ENCODE peak calls at places on chromosomes 5 and 9, in four cellular contexts. M, F, G and N are unnamed samples.

GRCh38 chr5:158812381-158812780 is 287.3 kb downstream of the EBF1 start:
- DNase-seq in M (peak; percentile 71), F (peak; percentile 25), G (no peak), N (peak; percentile 83)

GRCh38 chr9:21778300-21778699 is 24.1 kb upstream of the MTAP start:
- DNase-seq in G (no peak), M (no peak), F (no peak), N (no peak)

GRCh38 chr5:82861705-82862104 is 215.5 kb downstream of the TMEM167A start:
- DNase-seq in G (no peak), M (no peak), F (no peak), N (no peak)

GRCh38 chr5:126746290-126746689 is 30.6 kb upstream of the LMNB1 start:
- DNase-seq in G (no peak), M (no peak), F (no peak), N (no peak)

GRCh38 chr5:98604301-98604700 is 169.2 kb upstream of the RGMB start:
- DNase-seq in F (no peak), G (no peak), M (no peak), N (no peak)

GRCh38 chr5:52560366-52560765 is 227.3 kb upstream of the ITGA1 start:
- DNase-seq in M (no peak), G (no peak), F (no peak), N (no peak)

GRCh38 chr9:111789881-111790280 is 4.9 kb downstream of the SHOC1 start:
- DNase-seq in F (no peak), G (no peak), M (no peak), N (no peak)

GRCh38 chr9:127388856-127389238 is 8.1 kb upstream of the SLC2A8 start:
- DNase-seq in F (no peak), M (no peak), G (no peak), N (peak; percentile 26)

GRCh38 chr5:82388186-82388585 is 110.0 kb upstream of the RPS23 start:
- DNase-seq in F (no peak), M (no peak), G (no peak), N (no peak)

GRCh38 chr9:124590886-124591641 is 83.9 kb upstream of the NR5A1 start:
- DNase-seq in G (peak; percentile 9), M (no peak), F (no peak), N (no peak)

GRCh38 chr5:159049844-159050318 is 49.8 kb downstream of the EBF1 start:
- DNase-seq in M (no peak), F (no peak), G (no peak), N (peak; percentile 22)

GRCh38 chr9:93087971-93088655 is 7.9 kb upstream of the CARD19 start:
- DNase-seq in G (no peak), M (no peak), F (no peak), N (no peak)

GRCh38 chr9:94112716-94113465 is 28.6 kb downstream of the PTPDC1 start:
- DNase-seq in G (no peak), F (no peak), M (no peak), N (no peak)

GRCh38 chr9:1995084-1995483 is 20.1 kb upstream of the SMARCA2 start:
- DNase-seq in M (no peak), F (no peak), G (no peak), N (no peak)

GRCh38 chr9:86359480-86359879 is 5.3 kb upstream of the TUT7 start:
- DNase-seq in F (no peak), M (no peak), G (no peak), N (no peak)

GRCh38 chr9:125258160-125258559 is 3.5 kb upstream of the GAPVD1 start:
- DNase-seq in G (no peak), M (no peak), F (no peak), N (no peak)

GRCh38 chr5:119829341-119829740 is 200.0 kb downstream of the FAM170A start:
- DNase-seq in G (no peak), F (no peak), M (no peak), N (no peak)

GRCh38 chr9:104232781-104233341 is 138.8 kb downstream of the SMC2 start:
- DNase-seq in M (no peak), G (no peak), F (no peak), N (no peak)

GRCh38 chr5:40446910-40447309 is 232.8 kb upstream of the PTGER4 start:
- DNase-seq in F (no peak), G (no peak), M (no peak), N (no peak)

GRCh38 chr5:68382640-68383039 is 167.1 kb downstream of the PIK3R1 start:
- DNase-seq in G (no peak), M (no peak), F (no peak), N (no peak)

GRCh38 chr5:78215972-78216371 is 78.5 kb downstream of the AP3B1 start:
- DNase-seq in M (no peak), F (no peak), G (no peak), N (no peak)

GRCh38 chr9:35716236-35716635 is 15.8 kb downstream of the TLN1 start:
- DNase-seq in M (no peak), F (no peak), G (no peak), N (no peak)

GRCh38 chr5:150000990-150001659 is 586 bp downstream of the HMGXB3 start:
- DNase-seq in M (peak; percentile 50), G (peak; percentile 44), F (peak; percentile 39), N (peak; percentile 52)

GRCh38 chr5:172632346-172633092 is 8.5 kb upstream of the NEURL1B start:
- DNase-seq in G (no peak), M (no peak), F (no peak), N (no peak)

GRCh38 chr9:112764837-112765236 is 14.3 kb downstream of the SNX30 start:
- DNase-seq in G (peak; percentile 87), M (no peak), F (no peak), N (no peak)

GRCh38 chr5:28346696-28347095 is 1308.3 kb upstream of the CDH9 start:
- DNase-seq in F (no peak), G (no peak), M (no peak), N (no peak)

GRCh38 chr5:127203818-127204217 is 86.8 kb upstream of the MEGF10 start:
- DNase-seq in F (no peak), G (no peak), M (no peak), N (no peak)

GRCh38 chr5:62791059-62791458 is 212.4 kb downstream of the LRRC70 start:
- DNase-seq in M (no peak), F (no peak), G (no peak), N (no peak)

GRCh38 chr5:91397791-91398190 is 14.7 kb upstream of the ARRDC3 start:
- DNase-seq in G (no peak), F (no peak), M (no peak), N (no peak)

GRCh38 chr5:151551985-151552384 is 39.1 kb downstream of the FAT2 start:
- DNase-seq in G (no peak), M (no peak), F (no peak), N (no peak)

GRCh38 chr9:83503881-83504280 is 34.3 kb downstream of the FRMD3 start:
- DNase-seq in M (no peak), G (no peak), F (no peak), N (no peak)

GRCh38 chr9:110969971-110970381 is 68.3 kb downstream of the LPAR1 start:
- DNase-seq in G (no peak), M (no peak), F (no peak), N (no peak)

GRCh38 chr9:107260437-107261081 is 22.5 kb upstream of the RAD23B start:
- DNase-seq in F (peak; percentile 88), G (no peak), M (no peak), N (peak; percentile 87)

GRCh38 chr9:123312306-123312877 is 43.6 kb upstream of the CRB2 start:
- DNase-seq in G (no peak), F (no peak), M (no peak), N (no peak)

GRCh38 chr5:178165585-178165984 is 11.9 kb upstream of the NHP2 start:
- DNase-seq in G (no peak), F (no peak), M (no peak), N (no peak)

GRCh38 chr5:168006473-168007130 is 284.8 kb upstream of the WWC1 start:
- DNase-seq in F (no peak), M (no peak), G (no peak), N (no peak)
- TF ChIP-seq CTCF in F (no peak), M (no peak), G (no peak), N (no peak)

DNA sequence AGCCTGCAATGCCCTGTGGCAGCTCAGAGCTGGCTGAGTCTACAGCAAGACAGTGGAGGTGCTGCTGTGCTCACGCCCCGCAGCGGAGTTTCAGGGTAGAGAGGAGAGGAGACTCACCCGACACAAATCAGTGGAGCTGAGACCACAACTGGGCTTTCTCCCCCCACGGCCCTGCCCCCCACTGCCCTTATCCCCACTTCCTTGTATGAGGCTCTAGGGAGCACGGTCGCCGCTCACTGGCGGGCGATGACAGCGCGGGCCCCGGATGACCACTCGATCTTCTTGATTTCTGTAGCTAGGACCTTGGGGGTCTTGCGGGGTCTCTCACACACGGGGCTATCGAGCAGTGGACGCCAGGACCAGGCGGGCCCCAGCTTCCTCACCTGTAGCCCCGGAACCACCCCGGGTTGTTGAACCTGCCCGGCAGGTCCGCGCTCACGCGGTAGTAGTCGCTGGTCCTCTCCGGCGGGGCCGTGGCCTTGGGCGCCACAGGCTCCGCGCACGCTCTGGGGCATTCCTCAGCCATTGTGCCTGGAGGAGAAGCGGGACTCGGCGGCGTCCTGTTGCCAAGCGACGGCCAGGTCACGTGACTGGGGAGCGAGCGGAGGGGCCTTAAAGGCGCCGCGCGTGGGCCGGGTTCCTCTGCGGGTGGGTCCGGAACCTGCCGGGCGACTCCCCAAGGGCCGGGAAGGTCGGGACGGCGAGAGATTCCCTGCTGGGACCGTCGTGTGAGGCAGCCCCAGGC is 984 bp upstream of the MRPS2 start:
- DNase-seq in G (peak; percentile 97), F (peak; percentile 90), M (peak; percentile 92), N (peak; percentile 87)
- TF ChIP-seq CTCF in G (no peak), F (no peak), M (no peak), N (no peak)

DNA sequence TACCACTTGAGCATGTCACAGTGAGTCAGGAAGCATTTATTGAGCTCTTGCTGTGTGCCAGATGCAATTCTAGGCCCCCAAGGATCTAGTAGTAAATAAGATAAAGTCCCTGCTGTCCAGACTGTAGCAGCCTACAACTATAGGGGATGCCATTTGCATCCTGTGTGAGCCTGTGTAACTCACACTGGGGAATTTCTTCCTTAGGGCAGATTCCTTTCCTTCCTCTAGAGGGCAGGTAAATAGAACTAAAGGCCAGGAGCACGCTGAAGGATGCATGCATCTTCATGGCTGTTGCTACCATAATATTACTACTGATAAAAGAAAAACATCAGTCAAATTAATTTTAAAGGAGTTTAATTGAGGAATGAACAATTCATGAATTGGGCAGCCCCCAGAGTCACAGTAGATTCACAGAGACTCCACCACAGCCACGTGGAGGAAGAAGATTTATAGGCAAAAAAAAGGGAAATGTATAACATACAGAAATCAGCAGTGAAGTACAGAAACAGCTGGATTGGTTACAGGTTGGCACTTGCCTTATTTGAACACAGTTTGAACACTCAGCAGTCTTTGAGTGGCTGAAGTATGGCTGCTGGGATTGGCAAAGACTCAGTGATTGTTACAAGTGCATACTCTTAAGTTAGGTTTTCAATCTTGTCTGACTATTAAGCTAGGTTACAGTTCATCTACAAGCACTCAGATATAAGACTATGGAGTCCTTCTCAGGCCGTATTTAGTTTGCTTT is 98.9 kb downstream of the ACTL7B start:
- DNase-seq in M (no peak), F (no peak), G (no peak), N (no peak)
- TF ChIP-seq CTCF in M (peak; percentile 31), F (no peak), G (no peak), N (no peak)

GRCh38 chr9:88781500-88782391 is 209.5 kb upstream of the S1PR3 start:
- DNase-seq in F (no peak), M (peak; percentile 51), G (peak; percentile 48), N (no peak)
- TF ChIP-seq CTCF in F (no peak), M (no peak), G (peak; percentile 16), N (no peak)